ENCODE peak calls at places on chromosomes 2 and 18, in seven cellular contexts. N, H, V, B, Y, T and I are unnamed samples.

GRCh38 chr2:75204833-75205232 is 5.5 kb upstream of the TACR1 start:
- DNase-seq in N (no peak), H (no peak), V (no peak), B (no peak), Y (no peak), T (no peak), I (peak; percentile 15)

GRCh38 chr18:51603551-51603950 is 406.1 kb upstream of the MEX3C start:
- DNase-seq in N (peak; percentile 39), H (no peak), V (no peak), B (no peak), Y (no peak), T (no peak), I (no peak)

GRCh38 chr2:72214429-72215143 is 66.9 kb upstream of the CYP26B1 start:
- DNase-seq in N (no peak), H (no peak), V (no peak), B (no peak), Y (no peak), T (no peak), I (no peak)

GRCh38 chr2:20577495-20578235 is 73.2 kb downstream of the HS1BP3 start:
- DNase-seq in N (no peak), H (no peak), V (no peak), B (no peak), Y (no peak), T (no peak), I (no peak)

GRCh38 chr2:144648837-144649485 is 129.0 kb upstream of the ZEB2 start:
- DNase-seq in N (no peak), H (no peak), V (no peak), B (no peak), Y (no peak), T (no peak), I (no peak)

GRCh38 chr2:180583441-180584140 is 396.8 kb upstream of the UBE2E3 start:
- DNase-seq in N (no peak), H (no peak), V (no peak), B (no peak), Y (no peak), T (no peak), I (no peak)

GRCh38 chr2:69801745-69802144 is 27.7 kb upstream of the GMCL1 start:
- DNase-seq in N (no peak), H (no peak), V (no peak), B (peak; percentile 5), Y (no peak), T (no peak), I (no peak)

GRCh38 chr18:54964741-54965140 is 5.5 kb upstream of the CCDC68 start:
- DNase-seq in N (no peak), H (no peak), V (no peak), B (no peak), Y (no peak), T (no peak), I (no peak)

GRCh38 chr2:27249891-27250651 is 12.8 kb downstream of the SLC30A3 start:
- DNase-seq in N (no peak), H (peak; percentile 30), V (peak; percentile 91), B (peak; percentile 69), Y (no peak), T (no peak), I (peak; percentile 54)